ENCODE peak calls at places on chromosome 12, in nine cellular contexts. One of them, this sample, is unnamed.

GRCh38 chr12:69388371-69388770 is 28.8 kb downstream of the YEATS4 start:
- DNase-seq in breast epithelium: no peak
- DNase-seq in esophagus squamous epithelium: no peak
- DNase-seq in ovary: no peak
- DNase-seq in stomach: no peak
- DNase-seq in transverse colon: no peak
- DNase-seq in thyroid gland: no peak
- DNase-seq in NB4: peak; percentile 57
- DNase-seq in K562: no peak
- DNase-seq in this sample: no peak

GRCh38 chr12:12800406-12801180 is 12.6 kb upstream of the DDX47 start:
- DNase-seq in K562: no peak
- DNase-seq in NB4: no peak
- DNase-seq in thyroid gland: no peak
- DNase-seq in breast epithelium: no peak
- DNase-seq in stomach: no peak
- DNase-seq in esophagus squamous epithelium: no peak
- DNase-seq in ovary: no peak
- DNase-seq in transverse colon: no peak
- DNase-seq in this sample: no peak

GRCh38 chr12:113933201-113933786 is 32.8 kb downstream of the RBM19 start:
- DNase-seq in NB4: no peak
- DNase-seq in breast epithelium: no peak
- DNase-seq in K562: peak; percentile 81
- DNase-seq in esophagus squamous epithelium: no peak
- DNase-seq in transverse colon: no peak
- DNase-seq in ovary: peak; percentile 86
- DNase-seq in stomach: no peak
- DNase-seq in thyroid gland: no peak
- DNase-seq in this sample: no peak

GRCh38 chr12:26058818-26059217 is 66.0 kb downstream of the BHLHE41 start:
- DNase-seq in esophagus squamous epithelium: no peak
- DNase-seq in thyroid gland: no peak
- DNase-seq in ovary: no peak
- DNase-seq in NB4: no peak
- DNase-seq in K562: no peak
- DNase-seq in breast epithelium: no peak
- DNase-seq in transverse colon: no peak
- DNase-seq in stomach: no peak
- DNase-seq in this sample: no peak

GRCh38 chr12:49482095-49483051 is 56.5 kb upstream of the KCNH3 start:
- DNase-seq in NB4: no peak
- DNase-seq in ovary: no peak
- DNase-seq in breast epithelium: no peak
- DNase-seq in transverse colon: no peak
- DNase-seq in K562: no peak
- DNase-seq in stomach: no peak
- DNase-seq in thyroid gland: peak; percentile 9
- DNase-seq in esophagus squamous epithelium: no peak
- DNase-seq in this sample: no peak

GRCh38 chr12:27711312-27711682 is 665 bp downstream of the MRPS35 start:
- DNase-seq in esophagus squamous epithelium: no peak
- DNase-seq in ovary: no peak
- DNase-seq in transverse colon: no peak
- DNase-seq in NB4: peak; percentile 65
- DNase-seq in K562: peak; percentile 17
- DNase-seq in stomach: no peak
- DNase-seq in thyroid gland: no peak
- DNase-seq in breast epithelium: no peak
- DNase-seq in this sample: no peak

GRCh38 chr12:9940370-9940769 is 8.2 kb upstream of the CLEC2A start:
- DNase-seq in transverse colon: no peak
- DNase-seq in thyroid gland: no peak
- DNase-seq in K562: no peak
- DNase-seq in ovary: no peak
- DNase-seq in esophagus squamous epithelium: no peak
- DNase-seq in breast epithelium: no peak
- DNase-seq in stomach: no peak
- DNase-seq in NB4: peak; percentile 17
- DNase-seq in this sample: no peak

GRCh38 chr12:106883421-106883820 is 72.3 kb upstream of the TMEM263 start:
- DNase-seq in transverse colon: no peak
- DNase-seq in ovary: no peak
- DNase-seq in K562: no peak
- DNase-seq in stomach: no peak
- DNase-seq in breast epithelium: no peak
- DNase-seq in NB4: no peak
- DNase-seq in thyroid gland: no peak
- DNase-seq in esophagus squamous epithelium: no peak
- DNase-seq in this sample: no peak

GRCh38 chr12:131132118-131132892 is 178.6 kb downstream of the ADGRD1 start:
- DNase-seq in thyroid gland: peak; percentile 86
- DNase-seq in esophagus squamous epithelium: no peak
- DNase-seq in ovary: peak; percentile 91
- DNase-seq in transverse colon: peak; percentile 67
- DNase-seq in stomach: peak; percentile 64
- DNase-seq in K562: peak; percentile 83
- DNase-seq in NB4: peak; percentile 76
- DNase-seq in breast epithelium: peak; percentile 69
- DNase-seq in this sample: peak; percentile 90

GRCh38 chr12:125983784-125984510 is 918.7 kb downstream of the AACS start:
- DNase-seq in ovary: no peak
- DNase-seq in NB4: no peak
- DNase-seq in esophagus squamous epithelium: no peak
- DNase-seq in K562: no peak
- DNase-seq in breast epithelium: no peak
- DNase-seq in transverse colon: no peak
- DNase-seq in thyroid gland: no peak
- DNase-seq in stomach: no peak
- DNase-seq in this sample: no peak

GRCh38 chr12:102879144-102879763 is 37.8 kb downstream of the PAH start:
- DNase-seq in stomach: no peak
- DNase-seq in breast epithelium: no peak
- DNase-seq in ovary: peak; percentile 65
- DNase-seq in NB4: peak; percentile 77
- DNase-seq in K562: peak; percentile 17
- DNase-seq in thyroid gland: peak; percentile 84
- DNase-seq in esophagus squamous epithelium: no peak
- DNase-seq in transverse colon: no peak
- DNase-seq in this sample: no peak

GRCh38 chr12:193282-193681 is 20.7 kb downstream of the SLC6A12 start:
- DNase-seq in transverse colon: no peak
- DNase-seq in K562: no peak
- DNase-seq in thyroid gland: peak; percentile 47
- DNase-seq in ovary: no peak
- DNase-seq in breast epithelium: no peak
- DNase-seq in stomach: no peak
- DNase-seq in esophagus squamous epithelium: no peak
- DNase-seq in NB4: no peak
- DNase-seq in this sample: no peak

GRCh38 chr12:119901670-119902069 is 24.6 kb upstream of the CIT start:
- DNase-seq in transverse colon: no peak
- DNase-seq in thyroid gland: no peak
- DNase-seq in breast epithelium: no peak
- DNase-seq in stomach: no peak
- DNase-seq in NB4: no peak
- DNase-seq in esophagus squamous epithelium: no peak
- DNase-seq in ovary: no peak
- DNase-seq in K562: no peak
- DNase-seq in this sample: no peak

GRCh38 chr12:72471806-72472205 is 199.6 kb downstream of the TRHDE start:
- DNase-seq in thyroid gland: no peak
- DNase-seq in transverse colon: no peak
- DNase-seq in NB4: no peak
- DNase-seq in esophagus squamous epithelium: no peak
- DNase-seq in ovary: no peak
- DNase-seq in breast epithelium: no peak
- DNase-seq in stomach: no peak
- DNase-seq in K562: no peak
- DNase-seq in this sample: no peak

GRCh38 chr12:10310926-10311705 is 3.4 kb downstream of the KLRD1 start:
- DNase-seq in breast epithelium: no peak
- DNase-seq in K562: no peak
- DNase-seq in thyroid gland: no peak
- DNase-seq in transverse colon: no peak
- DNase-seq in stomach: no peak
- DNase-seq in NB4: no peak
- DNase-seq in esophagus squamous epithelium: no peak
- DNase-seq in ovary: no peak
- DNase-seq in this sample: no peak

GRCh38 chr12:48017921-48018617 is 13.8 kb upstream of the COL2A1 start:
- DNase-seq in stomach: no peak
- DNase-seq in ovary: no peak
- DNase-seq in K562: no peak
- DNase-seq in transverse colon: no peak
- DNase-seq in NB4: no peak
- DNase-seq in esophagus squamous epithelium: no peak
- DNase-seq in thyroid gland: no peak
- DNase-seq in breast epithelium: no peak
- DNase-seq in this sample: no peak

GRCh38 chr12:4771172-4771959 is 51.2 kb downstream of the GALNT8 start:
- DNase-seq in ovary: no peak
- DNase-seq in NB4: no peak
- DNase-seq in breast epithelium: no peak
- DNase-seq in K562: no peak
- DNase-seq in stomach: no peak
- DNase-seq in esophagus squamous epithelium: no peak
- DNase-seq in transverse colon: no peak
- DNase-seq in thyroid gland: no peak
- DNase-seq in this sample: no peak

GRCh38 chr12:118015944-118016343 is 559 bp upstream of the RFC5 start:
- DNase-seq in K562: no peak
- DNase-seq in esophagus squamous epithelium: no peak
- DNase-seq in NB4: no peak
- DNase-seq in thyroid gland: no peak
- DNase-seq in ovary: no peak
- DNase-seq in stomach: no peak
- DNase-seq in transverse colon: no peak
- DNase-seq in breast epithelium: no peak
- DNase-seq in this sample: no peak
- H3K4me3 ChIP-seq in K562: peak overlapping the region; percentile 57
- H3K4me3 ChIP-seq in esophagus squamous epithelium: peak overlapping the region; percentile 58
- H3K4me3 ChIP-seq in NB4: no peak overlapping the region
- H3K4me3 ChIP-seq in thyroid gland: peak overlapping the region; percentile 73
- H3K4me3 ChIP-seq in ovary: peak overlapping the region; percentile 96
- H3K4me3 ChIP-seq in stomach: peak overlapping the region; percentile 93
- H3K4me3 ChIP-seq in transverse colon: peak overlapping the region; percentile 76
- H3K4me3 ChIP-seq in breast epithelium: peak overlapping the region; percentile 95
- H3K4me3 ChIP-seq in this sample: peak overlapping the region; percentile 97

GRCh38 chr12:2877959-2878732 is 1.1 kb downstream of the RHNO1 start:
- DNase-seq in esophagus squamous epithelium: no peak
- DNase-seq in transverse colon: no peak
- DNase-seq in K562: no peak
- DNase-seq in ovary: peak; percentile 25
- DNase-seq in stomach: no peak
- DNase-seq in breast epithelium: no peak
- DNase-seq in NB4: peak; percentile 84
- DNase-seq in thyroid gland: peak; percentile 23
- DNase-seq in this sample: no peak
- TF ChIP-seq POLR2A in esophagus squamous epithelium: no peak
- TF ChIP-seq POLR2A in transverse colon: no peak
- TF ChIP-seq POLR2A in K562: no peak
- TF ChIP-seq POLR2A in ovary: no peak
- TF ChIP-seq POLR2A in stomach: no peak
- TF ChIP-seq POLR2A in breast epithelium: no peak
- TF ChIP-seq POLR2A in NB4: no peak
- TF ChIP-seq POLR2A in thyroid gland: no peak
- TF ChIP-seq POLR2A in this sample: no peak

DNA sequence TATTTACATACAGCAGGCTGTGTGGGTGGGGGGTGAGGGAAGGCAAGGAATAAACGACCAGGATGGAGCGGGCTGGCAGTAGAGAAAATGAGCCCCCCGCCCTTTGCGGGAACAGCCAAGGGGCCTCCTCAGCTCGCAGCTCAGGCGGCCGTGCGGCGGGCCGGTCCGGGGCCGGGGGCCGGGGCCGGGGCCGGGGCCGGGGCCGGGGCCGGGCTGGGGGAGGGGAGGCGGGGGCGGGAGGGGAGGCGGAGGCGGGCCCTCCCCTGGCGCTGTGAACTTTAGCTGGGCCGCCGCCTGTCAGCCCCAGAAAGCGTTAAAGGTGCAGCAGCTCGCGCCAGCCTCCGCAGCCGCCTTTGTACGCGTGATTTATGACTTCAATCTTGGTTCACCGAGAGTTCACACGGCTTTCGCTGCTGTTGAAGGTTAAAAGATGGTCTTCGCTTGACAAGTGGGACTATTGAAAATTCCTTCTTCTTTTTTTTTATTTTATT is 28.8 kb downstream of the HOXC4 start:
- DNase-seq in breast epithelium: no peak
- DNase-seq in esophagus squamous epithelium: no peak
- DNase-seq in ovary: peak; percentile 79
- DNase-seq in K562: peak; percentile 49
- DNase-seq in thyroid gland: no peak
- DNase-seq in stomach: peak; percentile 74
- DNase-seq in NB4: no peak
- DNase-seq in transverse colon: peak; percentile 33
- DNase-seq in this sample: no peak
- H3K4me3 ChIP-seq in breast epithelium: peak overlapping the region; percentile 38
- H3K4me3 ChIP-seq in esophagus squamous epithelium: peak overlapping the region; percentile 47
- H3K4me3 ChIP-seq in ovary: peak overlapping the region; percentile 30
- H3K4me3 ChIP-seq in K562: no peak overlapping the region
- H3K4me3 ChIP-seq in thyroid gland: no peak overlapping the region
- H3K4me3 ChIP-seq in stomach: peak overlapping the region; percentile 37
- H3K4me3 ChIP-seq in NB4: no peak overlapping the region
- H3K4me3 ChIP-seq in transverse colon: no peak overlapping the region
- H3K4me3 ChIP-seq in this sample: no peak overlapping the region

GRCh38 chr12:1663440-1664132 is 27.3 kb upstream of the ADIPOR2 start:
- DNase-seq in NB4: no peak
- DNase-seq in thyroid gland: no peak
- DNase-seq in esophagus squamous epithelium: no peak
- DNase-seq in breast epithelium: no peak
- DNase-seq in transverse colon: no peak
- DNase-seq in ovary: no peak
- DNase-seq in stomach: no peak
- DNase-seq in K562: no peak
- DNase-seq in this sample: no peak

GRCh38 chr12:1661553-1662335 is 29.1 kb upstream of the ADIPOR2 start:
- DNase-seq in stomach: peak; percentile 96
- DNase-seq in thyroid gland: peak; percentile 96
- DNase-seq in breast epithelium: peak; percentile 82
- DNase-seq in transverse colon: peak; percentile 95
- DNase-seq in NB4: peak; percentile 95
- DNase-seq in K562: peak; percentile 83
- DNase-seq in ovary: peak; percentile 93
- DNase-seq in esophagus squamous epithelium: peak; percentile 62
- DNase-seq in this sample: no peak

GRCh38 chr12:1662761-1663439 is 28.0 kb upstream of the ADIPOR2 start:
- DNase-seq in transverse colon: peak; percentile 86
- DNase-seq in stomach: peak; percentile 73
- DNase-seq in esophagus squamous epithelium: no peak
- DNase-seq in breast epithelium: no peak
- DNase-seq in ovary: peak; percentile 57
- DNase-seq in NB4: no peak
- DNase-seq in K562: peak; percentile 79
- DNase-seq in thyroid gland: peak; percentile 66
- DNase-seq in this sample: no peak

GRCh38 chr12:1657616-1658167 is 28.7 kb downstream of the WNT5B start:
- DNase-seq in ovary: no peak
- DNase-seq in K562: no peak
- DNase-seq in NB4: no peak
- DNase-seq in thyroid gland: no peak
- DNase-seq in transverse colon: no peak
- DNase-seq in breast epithelium: no peak
- DNase-seq in esophagus squamous epithelium: no peak
- DNase-seq in stomach: peak; percentile 63
- DNase-seq in this sample: no peak

GRCh38 chr12:1660304-1661187 is 30.3 kb upstream of the ADIPOR2 start:
- DNase-seq in esophagus squamous epithelium: no peak
- DNase-seq in breast epithelium: peak; percentile 60
- DNase-seq in transverse colon: peak; percentile 88
- DNase-seq in K562: no peak
- DNase-seq in thyroid gland: peak; percentile 76
- DNase-seq in ovary: peak; percentile 75
- DNase-seq in stomach: peak; percentile 96
- DNase-seq in NB4: peak; percentile 64
- DNase-seq in this sample: no peak
- TF ChIP-seq POLR2A in esophagus squamous epithelium: no peak
- TF ChIP-seq POLR2A in breast epithelium: no peak
- TF ChIP-seq POLR2A in transverse colon: peak; percentile 11
- TF ChIP-seq POLR2A in K562: no peak
- TF ChIP-seq POLR2A in thyroid gland: no peak
- TF ChIP-seq POLR2A in ovary: no peak
- TF ChIP-seq POLR2A in stomach: no peak
- TF ChIP-seq POLR2A in NB4: no peak
- TF ChIP-seq POLR2A in this sample: no peak

This sample was measured in vagina.